ENCODE peak calls at places on chromosomes 12 and 14, in four cellular contexts. B is HEK293T, S is K562, C is GM12878. R is an unnamed sample.

GRCh38 chr12:86137936-86138335 is 118.3 kb downstream of the MGAT4C start:
- DNase-seq in C (no peak), B (no peak), S (no peak), R (no peak)

GRCh38 chr12:101942206-101942605 is 64.8 kb downstream of the DRAM1 start:
- DNase-seq in C (no peak), S (no peak), B (no peak), R (no peak)

GRCh38 chr14:61553730-61554641 is 141.3 kb upstream of the HIF1A start:
- DNase-seq in C (no peak), S (no peak), B (no peak), R (peak)

GRCh38 chr14:73249108-73249507 is 11.8 kb downstream of the PAPLN start:
- DNase-seq in C (no peak), S (no peak), B (no peak), R (no peak)

GRCh38 chr14:89767861-89768268 is 186.7 kb downstream of the EFCAB11 start:
- DNase-seq in C (peak), S (peak), B (peak), R (peak)

GRCh38 chr12:62469704-62470103 is 3.1 kb downstream of the MON2 start:
- DNase-seq in C (no peak), B (no peak), S (no peak), R (no peak)

GRCh38 chr14:101857226-101857625 is 95.7 kb downstream of the PPP2R5C start:
- DNase-seq in S (peak), C (no peak), B (no peak), R (no peak)

GRCh38 chr14:45177081-45177480 is 41.4 kb downstream of the FANCM start:
- DNase-seq in C (no peak), B (no peak), S (no peak), R (no peak)

GRCh38 chr12:58889557-58889956 is 30.7 kb downstream of the LRIG3 start:
- DNase-seq in C (no peak), S (no peak), B (no peak), R (no peak)

GRCh38 chr12:21773799-21774198 is 707 bp downstream of the KCNJ8 start:
- DNase-seq in C (no peak), B (no peak), S (no peak), R (no peak)

GRCh38 chr14:24422694-24423531 is 6.6 kb downstream of the CBLN3 start:
- DNase-seq in C (no peak), S (no peak), B (no peak), R (no peak)

GRCh38 chr14:103346286-103346685 is 12.2 kb downstream of the EIF5 start:
- DNase-seq in S (no peak), C (no peak), B (no peak), R (no peak)

GRCh38 chr12:65100140-65100539 is 21.0 kb downstream of the WIF1 start:
- DNase-seq in S (no peak), C (no peak), B (peak), R (peak)

GRCh38 chr12:131025234-131025633 is 71.5 kb downstream of the ADGRD1 start:
- DNase-seq in C (no peak), S (no peak), B (no peak), R (no peak)

GRCh38 chr14:27078176-27078575 is 480.3 kb upstream of the NOVA1 start:
- DNase-seq in C (no peak), B (no peak), S (no peak), R (no peak)

DNA sequence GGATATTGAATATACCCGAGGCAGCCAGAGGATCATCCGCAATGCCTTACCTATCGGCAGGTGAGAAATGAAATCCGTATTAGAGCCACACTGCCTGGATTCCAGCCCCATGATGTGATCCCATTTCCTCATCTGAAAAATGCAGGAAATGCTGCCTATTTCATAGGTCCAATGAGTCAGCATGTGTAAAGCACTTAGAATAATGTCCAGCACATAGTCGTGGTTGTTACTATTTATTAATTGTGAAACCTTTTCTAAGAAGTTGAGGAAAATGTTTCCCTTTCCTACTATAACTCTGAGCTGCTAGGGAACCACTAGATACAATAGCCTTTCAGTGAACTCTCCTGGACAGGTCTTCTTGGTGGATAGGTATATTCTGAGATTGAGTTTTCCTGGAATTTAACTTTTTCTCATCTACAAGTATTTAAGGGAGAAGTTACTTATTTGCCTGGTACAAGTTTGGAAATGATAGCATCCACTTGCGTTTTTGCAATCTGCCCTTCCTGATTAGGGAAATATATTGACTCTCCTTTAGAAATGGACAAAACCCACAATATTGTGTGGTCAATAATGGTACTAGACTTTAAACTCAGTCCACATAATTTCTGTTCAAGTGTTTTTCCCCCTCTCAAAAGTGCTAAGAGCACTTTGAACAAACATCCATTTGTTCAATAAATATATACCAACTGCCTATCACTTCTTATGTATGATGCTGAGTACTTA is 12.2 kb downstream of the POLR3B start:
- DNase-seq in S (no peak), B (no peak), C (no peak), R (no peak)
- TF ChIP-seq TARDBP in S (no peak), B (no peak), C (no peak), R (no peak)

GRCh38 chr12:33609910-33610309 is 170.3 kb upstream of the SYT10 start:
- DNase-seq in S (no peak), C (no peak), B (no peak), R (no peak)

GRCh38 chr12:33605776-33606175 is 166.2 kb upstream of the SYT10 start:
- DNase-seq in S (peak), B (no peak), C (no peak), R (peak)
- TF ChIP-seq TARDBP in S (no peak), B (no peak), C (no peak), R (no peak)

GRCh38 chr12:34401659-34402227 is 379.4 kb downstream of the ALG10 start:
- DNase-seq in C (no peak), B (peak), S (peak), R (no peak)

GRCh38 chr12:34402899-34403705 is 380.8 kb downstream of the ALG10 start:
- DNase-seq in B (peak), C (no peak), S (peak), R (no peak)

GRCh38 chr12:34400986-34401658 is 378.8 kb downstream of the ALG10 start:
- DNase-seq in C (no peak), S (peak), B (peak), R (no peak)

GRCh38 chr12:34403706-34404376 is 381.5 kb downstream of the ALG10 start:
- DNase-seq in B (peak), C (no peak), S (peak), R (no peak)

DNA sequence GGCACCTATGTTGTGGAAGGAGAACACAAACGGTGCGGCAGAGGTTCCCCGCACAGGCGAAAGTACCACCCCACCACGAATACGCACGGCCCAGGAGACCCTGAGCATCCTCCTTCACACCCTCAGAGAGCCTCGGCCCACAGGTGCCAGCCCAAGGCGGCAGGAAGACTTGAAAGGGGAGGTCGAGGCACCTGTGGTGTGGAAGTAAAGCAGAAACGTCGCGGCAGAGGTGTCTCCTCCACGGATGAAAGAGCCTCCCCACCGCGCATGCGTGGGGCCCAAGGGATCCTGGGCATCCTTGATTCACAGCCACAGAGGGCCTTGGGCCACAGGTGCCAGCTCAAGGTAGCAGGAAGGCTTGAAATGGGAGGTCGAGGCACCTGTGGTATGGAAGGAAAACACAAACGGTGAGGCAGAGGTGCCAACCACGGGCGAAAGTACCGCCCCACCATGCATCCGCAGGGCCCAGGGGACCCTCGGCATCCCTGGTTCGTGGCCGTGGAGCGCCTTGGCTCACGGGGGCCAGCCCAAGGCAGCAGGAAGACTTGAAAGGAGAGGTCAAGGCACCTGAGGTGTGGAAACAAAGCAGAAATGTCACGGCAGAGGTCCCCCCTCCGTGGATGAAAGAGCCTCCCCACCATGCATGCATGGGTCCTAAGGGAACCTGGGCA is 380.1 kb downstream of the ALG10 start:
- DNase-seq in S (peak), C (no peak), B (peak), R (no peak)
- TF ChIP-seq TARDBP in S (no peak), C (no peak), B (no peak), R (no peak)

DNA sequence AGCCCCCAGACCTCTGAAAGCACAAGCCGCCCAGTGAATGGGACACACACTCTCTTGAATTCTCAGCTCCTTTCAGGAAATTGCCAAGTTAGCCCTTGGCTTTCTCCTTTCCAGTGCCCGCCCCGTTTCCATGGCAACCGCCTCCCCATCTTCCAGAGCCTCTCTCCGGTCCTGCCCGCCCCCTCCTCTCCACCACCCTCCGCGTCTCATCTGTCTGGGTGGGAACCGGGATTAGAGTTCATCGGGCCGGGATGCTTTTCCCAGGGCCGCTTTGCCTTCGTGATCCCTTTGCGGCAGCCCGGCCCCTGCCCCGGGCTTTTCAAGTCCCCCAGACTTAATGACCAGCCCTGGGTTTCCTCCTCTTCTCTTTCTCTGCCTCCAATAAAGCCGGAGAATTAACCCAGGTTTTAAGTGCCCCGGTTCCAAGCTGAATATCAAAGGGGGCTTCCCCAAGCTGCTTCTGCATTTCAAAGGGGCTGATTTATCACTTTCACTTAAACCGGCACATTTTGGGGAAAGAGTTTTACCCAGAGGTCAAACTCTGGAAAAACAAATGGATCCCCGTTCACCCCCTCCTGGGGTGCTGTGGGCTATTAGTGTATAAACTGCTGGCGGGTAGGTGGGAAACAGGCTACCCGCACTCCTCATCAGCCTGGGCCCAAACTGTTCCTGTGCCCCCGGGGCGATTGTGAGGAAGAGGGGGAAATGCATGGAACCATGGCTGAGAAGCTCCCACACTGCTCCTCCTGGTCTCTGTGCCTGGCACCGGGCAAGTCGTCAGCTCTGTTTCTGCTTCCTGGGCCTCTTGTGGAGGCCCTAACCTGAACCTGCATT is 101.6 kb downstream of the ZFP36L1 start:
- DNase-seq in S (no peak), B (no peak), C (no peak), R (no peak)
- TF ChIP-seq TARDBP in S (no peak), B (no peak), C (no peak), R (no peak)

GRCh38 chr12:67661311-67662011 is 12.9 kb downstream of the DYRK2 start:
- DNase-seq in C (no peak), B (no peak), S (no peak), R (no peak)
- TF ChIP-seq TARDBP in C (no peak), B (no peak), S (no peak), R (no peak)

GRCh38 chr12:125343649-125344048 is 278.4 kb downstream of the AACS start:
- DNase-seq in S (no peak), B (no peak), C (no peak), R (no peak)

GRCh38 chr12:125341422-125341821 is 276.2 kb downstream of the AACS start:
- DNase-seq in B (no peak), S (no peak), C (no peak), R (no peak)

GRCh38 chr12:125336246-125336645 is 271.0 kb downstream of the AACS start:
- DNase-seq in B (no peak), S (no peak), C (no peak), R (no peak)

GRCh38 chr12:125346361-125346760 is 281.1 kb downstream of the AACS start:
- DNase-seq in S (no peak), C (no peak), B (no peak), R (no peak)

GRCh38 chr12:125340791-125341190 is 275.6 kb downstream of the AACS start:
- DNase-seq in S (no peak), C (no peak), B (peak), R (peak)
- TF ChIP-seq TARDBP in S (no peak), C (no peak), B (no peak), R (no peak)

GRCh38 chr12:115383668-115384067 is 699.7 kb upstream of the TBX3 start:
- DNase-seq in B (no peak), S (no peak), C (no peak), R (no peak)
- TF ChIP-seq TARDBP in B (no peak), S (no peak), C (no peak), R (no peak)

DNA sequence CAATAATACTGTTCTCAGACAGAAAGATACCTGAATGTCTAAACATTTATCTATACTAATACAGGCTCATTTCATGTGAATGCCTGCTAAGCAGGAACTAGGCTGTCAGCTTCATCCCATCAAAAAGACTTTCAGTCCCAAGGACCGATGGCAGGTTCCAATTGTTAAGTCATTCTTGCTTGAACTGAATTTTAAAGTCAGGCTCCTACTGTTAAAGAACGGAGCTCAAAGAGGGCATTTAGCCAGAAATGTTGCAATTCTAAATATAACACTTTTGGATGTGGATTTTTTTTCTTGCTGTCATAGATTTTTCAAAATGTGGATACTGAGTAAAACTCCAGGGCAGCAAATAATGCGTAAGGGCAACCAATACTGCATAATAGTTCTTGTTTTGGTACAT is 38.5 kb upstream of the DBX2 start:
- DNase-seq in S (no peak), C (no peak), B (no peak), R (no peak)
- TF ChIP-seq TARDBP in S (no peak), C (no peak), B (no peak), R (no peak)

DNA sequence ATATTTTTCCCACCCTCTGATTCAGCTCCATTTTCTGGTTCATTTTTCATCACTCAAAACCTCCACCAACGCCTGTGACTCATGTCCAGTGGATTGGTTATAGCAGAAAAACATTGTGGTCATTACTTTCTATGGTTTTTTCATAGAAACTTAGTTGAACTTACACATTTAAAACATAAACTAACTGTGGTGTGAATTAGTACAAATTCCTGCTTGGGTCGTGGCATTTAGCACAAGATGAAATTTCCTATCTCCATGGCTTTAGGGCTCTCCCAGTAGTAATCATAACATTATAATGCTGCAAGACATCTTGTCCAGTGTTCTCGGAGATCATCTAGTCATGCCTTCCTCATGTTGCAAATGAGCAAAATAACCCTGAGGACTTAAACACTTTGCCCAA is 7.1 kb downstream of the RNASE7 start:
- DNase-seq in B (no peak), C (no peak), S (no peak), R (no peak)
- TF ChIP-seq TARDBP in B (no peak), C (no peak), S (no peak), R (no peak)